ENCODE peak calls at places on chromosome 1, in seven cellular contexts. H, W, X, F, K, O and N are unnamed samples.

GRCh38 chr1:4371849-4372248 is 282.6 kb upstream of the AJAP1 start:
- DNase-seq in H (no peak), F (no peak), O (no peak), K (no peak), X (no peak), W (no peak), N (no peak)

GRCh38 chr1:228181105-228181504 is 15.5 kb downstream of the IBA57 start:
- DNase-seq in H (no peak), W (no peak), O (peak; percentile 39), X (no peak), F (no peak), K (no peak), N (no peak)

GRCh38 chr1:11478571-11479374 is at the start of gene DISP3:
- DNase-seq in K (peak; percentile 38), H (peak; percentile 36), X (peak; percentile 54), F (peak; percentile 50), O (peak; percentile 80), W (no peak), N (peak; percentile 90)

GRCh38 chr1:162627662-162628296 is 4.5 kb upstream of the DDR2 start:
- DNase-seq in X (no peak), W (no peak), F (no peak), O (no peak), K (no peak), H (peak; percentile 68), N (peak; percentile 43)

GRCh38 chr1:54602559-54602958 is 20.8 kb downstream of the FAM151A start:
- DNase-seq in O (peak; percentile 49), X (no peak), K (no peak), F (no peak), H (no peak), W (no peak), N (no peak)

GRCh38 chr1:208510192-208510952 is 266.2 kb upstream of the PLXNA2 start:
- DNase-seq in X (no peak), O (no peak), K (no peak), W (no peak), F (no peak), H (peak; percentile 30), N (no peak)

GRCh38 chr1:167713330-167714081 is 8.3 kb upstream of the MPZL1 start:
- DNase-seq in K (peak; percentile 46), X (peak; percentile 26), F (peak; percentile 50), H (peak; percentile 37), O (peak; percentile 77), W (no peak), N (peak; percentile 37)

GRCh38 chr1:53519412-53519811 is 60.2 kb downstream of the DMRTB1 start:
- DNase-seq in O (no peak), F (no peak), X (no peak), K (no peak), H (no peak), W (no peak), N (no peak)

GRCh38 chr1:40929145-40929544 is 50.4 kb upstream of the CTPS1 start:
- DNase-seq in H (peak; percentile 38), W (no peak), K (no peak), F (no peak), X (no peak), O (no peak), N (no peak)

GRCh38 chr1:162215902-162216301 is 146.4 kb downstream of the NOS1AP start:
- DNase-seq in O (no peak), F (peak; percentile 67), X (peak; percentile 37), W (no peak), H (no peak), K (no peak), N (no peak)

GRCh38 chr1:68197891-68198290 is 34.4 kb downstream of the WLS start:
- DNase-seq in X (peak; percentile 22), O (no peak), H (no peak), F (peak; percentile 38), K (no peak), W (no peak), N (no peak)

GRCh38 chr1:39640861-39641260 is 1.4 kb upstream of the HEYL start:
- DNase-seq in K (no peak), H (no peak), O (no peak), W (no peak), F (no peak), X (no peak), N (no peak)

GRCh38 chr1:37473431-37474050 is 839 bp upstream of the ZC3H12A start:
- DNase-seq in H (no peak), X (peak; percentile 32), K (no peak), F (peak; percentile 56), W (no peak), O (no peak), N (no peak)

GRCh38 chr1:193408782-193409293 is 222.4 kb upstream of the B3GALT2 start:
- DNase-seq in O (peak; percentile 80), W (no peak), X (peak; percentile 92), K (peak; percentile 81), H (peak; percentile 54), F (peak; percentile 71), N (peak; percentile 32)

GRCh38 chr1:61132176-61133047 is 50.1 kb downstream of the NFIA start:
- DNase-seq in K (no peak), F (no peak), X (no peak), H (peak; percentile 50), O (no peak), W (no peak), N (no peak)

GRCh38 chr1:219174672-219175564 is 1.2 kb downstream of the LYPLAL1 start:
- DNase-seq in H (peak; percentile 89), X (peak; percentile 50), O (no peak), F (peak; percentile 19), K (no peak), W (no peak), N (no peak)

GRCh38 chr1:206744683-206745082 is 25.9 kb upstream of the IL19 start:
- DNase-seq in H (peak; percentile 14), F (no peak), K (peak; percentile 46), O (no peak), X (no peak), W (no peak), N (no peak)

GRCh38 chr1:925532-926421 is 2.1 kb downstream of the SAMD11 start:
- DNase-seq in F (no peak), O (peak; percentile 91), X (no peak), W (no peak), K (no peak), H (peak; percentile 16), N (peak; percentile 77)

GRCh38 chr1:27114522-27114921 is 40.4 kb downstream of the SLC9A1 start:
- DNase-seq in X (no peak), K (no peak), F (no peak), O (no peak), W (no peak), H (no peak), N (no peak)

GRCh38 chr1:69103705-69104385 is 463.9 kb upstream of the LRRC7 start:
- DNase-seq in O (no peak), X (no peak), F (no peak), K (no peak), W (no peak), H (no peak), N (no peak)

GRCh38 chr1:118990513-118991131 is 2.5 kb upstream of the TBX15 start:
- DNase-seq in O (no peak), X (no peak), F (no peak), K (no peak), W (no peak), H (no peak), N (no peak)

GRCh38 chr1:118988186-118989005 is at the start of gene TBX15:
- DNase-seq in O (no peak), W (no peak), K (no peak), F (no peak), X (no peak), H (no peak), N (no peak)

GRCh38 chr1:118989006-118989736 is 1.0 kb upstream of the TBX15 start:
- DNase-seq in W (no peak), O (no peak), X (no peak), F (no peak), H (no peak), K (no peak), N (no peak)

GRCh38 chr1:118991448-118991847 is 3.3 kb upstream of the TBX15 start:
- DNase-seq in W (no peak), X (no peak), F (no peak), H (no peak), O (no peak), K (no peak), N (no peak)

DNA sequence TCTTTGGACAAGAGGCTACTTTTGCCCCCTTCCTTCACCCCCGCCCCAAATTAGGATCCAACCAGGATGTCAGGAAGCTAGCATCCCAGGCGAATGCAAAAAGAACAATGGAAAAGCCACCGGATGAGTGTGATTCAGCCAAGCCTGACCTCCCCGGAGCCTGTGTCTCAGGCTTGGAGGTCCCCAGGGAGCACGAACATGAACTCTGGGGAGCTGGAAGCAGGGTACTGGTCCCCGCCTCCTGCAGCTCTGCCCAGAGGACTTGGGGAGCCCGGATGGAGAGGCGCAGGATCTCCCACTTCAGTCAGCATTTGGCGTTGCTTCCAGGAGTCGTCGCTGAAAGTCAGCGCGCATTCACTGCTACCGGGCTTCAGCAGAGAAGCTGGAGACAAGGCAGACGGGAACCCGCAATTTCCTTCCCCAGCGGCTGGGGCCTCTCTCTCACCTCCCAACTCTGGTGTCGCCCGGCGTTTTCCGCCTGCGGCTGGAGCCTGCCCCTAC is 1.8 kb upstream of the TBX15 start:
- DNase-seq in K (no peak), W (no peak), O (no peak), F (no peak), X (no peak), H (no peak), N (no peak)
- H3K4me3 ChIP-seq in K (no peak overlapping the region), W (no peak overlapping the region), O (no peak overlapping the region), F (no peak overlapping the region), X (no peak overlapping the region), H (no peak overlapping the region), N (no peak overlapping the region)

DNA sequence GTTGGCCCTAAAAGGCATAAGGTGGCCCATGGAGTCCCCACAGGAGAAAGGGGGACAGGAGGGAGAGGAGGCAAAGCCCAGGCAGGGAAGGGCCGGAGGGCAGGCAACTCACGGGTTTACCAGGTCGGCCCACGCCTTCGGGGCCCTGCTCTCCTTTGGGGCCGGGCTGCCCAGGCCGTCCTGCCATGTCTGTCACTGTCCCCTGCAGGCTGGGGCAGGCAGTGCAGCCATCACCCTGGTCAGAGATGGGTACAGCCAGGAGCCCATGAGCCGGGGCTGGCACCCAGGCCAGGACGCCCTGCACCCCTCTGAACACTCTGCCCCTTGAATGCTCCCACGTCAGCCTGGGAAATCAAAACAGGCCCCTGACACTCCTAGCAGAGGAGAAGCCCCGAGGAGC is 19.8 kb downstream of the COL16A1 start:
- DNase-seq in X (no peak), K (no peak), W (no peak), H (no peak), O (no peak), F (peak; percentile 49), N (peak; percentile 28)
- TF ChIP-seq CTCF in X (no peak), K (peak; percentile 35), W (peak; percentile 14), H (peak; percentile 25), O (peak; percentile 29), F (peak; percentile 54), N (peak; percentile 40)

GRCh38 chr1:224343679-224344078 is 13.0 kb upstream of the CNIH4 start:
- DNase-seq in O (no peak), K (no peak), X (no peak), W (no peak), F (no peak), H (peak; percentile 10), N (no peak)
- H3K4me1 ChIP-seq in O (peaks cover 3% of the 10 kb centered on the region), K (no peaks in the 10 kb centered on the region), X (peaks cover 11% of the 10 kb centered on the region), W (peaks cover 7% of the 10 kb centered on the region), F (no peaks in the 10 kb centered on the region), H (no peaks in the 10 kb centered on the region), N (no peaks in the 10 kb centered on the region)

DNA sequence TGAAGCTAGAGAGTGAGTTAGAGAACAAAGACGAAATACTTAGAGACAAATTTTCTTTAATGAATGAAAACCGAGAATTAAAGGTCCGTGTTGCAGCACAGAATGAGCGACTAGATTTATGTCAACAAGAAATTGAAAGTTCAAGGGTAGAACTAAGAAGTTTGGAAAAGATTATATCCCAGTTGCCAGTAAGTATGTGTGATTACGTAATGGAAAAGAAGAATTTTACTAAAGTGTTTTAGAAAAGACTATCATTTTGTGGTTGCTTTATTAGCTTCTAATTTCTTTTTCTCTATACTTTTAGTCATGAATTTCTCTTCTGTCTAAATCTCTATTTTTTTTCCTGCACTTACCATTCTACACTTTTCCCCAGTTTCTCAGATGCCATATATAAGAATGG is 26.7 kb downstream of the CCDC18 start:
- DNase-seq in O (no peak), W (no peak), H (peak; percentile 16), X (no peak), F (no peak), K (no peak), N (no peak)
- H3K4me3 ChIP-seq in O (no peak overlapping the region), W (no peak overlapping the region), H (no peak overlapping the region), X (no peak overlapping the region), F (no peak overlapping the region), K (no peak overlapping the region), N (no peak overlapping the region)